ENCODE peak calls at places on chromosomes 6 and 20, in ten cellular contexts. One of them, this sample, is unnamed.

GRCh38 chr20:15100506-15101160 is 763.2 kb upstream of the FLRT3 start:
- DNase-seq in GM10248: no peak
- DNase-seq in CD4-positive, alpha-beta T cell: no peak
- DNase-seq in CD14-positive monocyte: no peak
- DNase-seq in osteoblast: no peak
- DNase-seq in colonic mucosa: no peak
- DNase-seq in BJ: no peak
- DNase-seq in transverse colon: no peak
- DNase-seq in RWPE1: peak; percentile 4
- DNase-seq in HCT116: no peak
- DNase-seq in this sample: no peak

GRCh38 chr6:38570750-38571149 is 69.0 kb downstream of the BTBD9 start:
- DNase-seq in osteoblast: no peak
- DNase-seq in CD14-positive monocyte: no peak
- DNase-seq in RWPE1: no peak
- DNase-seq in BJ: no peak
- DNase-seq in transverse colon: no peak
- DNase-seq in HCT116: no peak
- DNase-seq in GM10248: no peak
- DNase-seq in colonic mucosa: no peak
- DNase-seq in CD4-positive, alpha-beta T cell: no peak
- DNase-seq in this sample: no peak

GRCh38 chr6:131107166-131107565 is 28.1 kb upstream of the AKAP7 start:
- DNase-seq in GM10248: no peak
- DNase-seq in colonic mucosa: no peak
- DNase-seq in HCT116: no peak
- DNase-seq in CD14-positive monocyte: no peak
- DNase-seq in CD4-positive, alpha-beta T cell: no peak
- DNase-seq in RWPE1: no peak
- DNase-seq in BJ: peak; percentile 17
- DNase-seq in transverse colon: no peak
- DNase-seq in osteoblast: peak; percentile 58
- DNase-seq in this sample: peak; percentile 48

GRCh38 chr6:10269814-10270472 is 144.9 kb downstream of the TFAP2A start:
- DNase-seq in RWPE1: no peak
- DNase-seq in CD14-positive monocyte: no peak
- DNase-seq in osteoblast: no peak
- DNase-seq in CD4-positive, alpha-beta T cell: no peak
- DNase-seq in transverse colon: no peak
- DNase-seq in HCT116: no peak
- DNase-seq in GM10248: no peak
- DNase-seq in BJ: no peak
- DNase-seq in colonic mucosa: no peak
- DNase-seq in this sample: no peak

GRCh38 chr20:43725666-43726065 is 1.1 kb downstream of the GTSF1L start:
- DNase-seq in CD14-positive monocyte: no peak
- DNase-seq in transverse colon: no peak
- DNase-seq in colonic mucosa: no peak
- DNase-seq in CD4-positive, alpha-beta T cell: no peak
- DNase-seq in HCT116: no peak
- DNase-seq in RWPE1: no peak
- DNase-seq in BJ: no peak
- DNase-seq in osteoblast: no peak
- DNase-seq in GM10248: no peak
- DNase-seq in this sample: no peak

GRCh38 chr6:68572525-68572924 is 62.6 kb upstream of the ADGRB3 start:
- DNase-seq in transverse colon: no peak
- DNase-seq in BJ: no peak
- DNase-seq in RWPE1: peak; percentile 19
- DNase-seq in colonic mucosa: no peak
- DNase-seq in HCT116: no peak
- DNase-seq in CD4-positive, alpha-beta T cell: no peak
- DNase-seq in osteoblast: no peak
- DNase-seq in GM10248: peak; percentile 29
- DNase-seq in CD14-positive monocyte: no peak
- DNase-seq in this sample: no peak

GRCh38 chr6:63597142-63598000 is 25.1 kb downstream of the LOC128125822 start:
- DNase-seq in CD14-positive monocyte: no peak
- DNase-seq in CD4-positive, alpha-beta T cell: no peak
- DNase-seq in transverse colon: no peak
- DNase-seq in BJ: no peak
- DNase-seq in osteoblast: no peak
- DNase-seq in colonic mucosa: no peak
- DNase-seq in RWPE1: no peak
- DNase-seq in GM10248: no peak
- DNase-seq in HCT116: no peak
- DNase-seq in this sample: no peak

GRCh38 chr6:104949206-104949605 is 7.7 kb upstream of the LIN28B start:
- DNase-seq in osteoblast: no peak
- DNase-seq in HCT116: no peak
- DNase-seq in BJ: no peak
- DNase-seq in CD14-positive monocyte: no peak
- DNase-seq in RWPE1: no peak
- DNase-seq in CD4-positive, alpha-beta T cell: no peak
- DNase-seq in transverse colon: no peak
- DNase-seq in GM10248: no peak
- DNase-seq in colonic mucosa: no peak
- DNase-seq in this sample: no peak

GRCh38 chr6:105851181-105851580 is 235.0 kb upstream of the PRDM1 start:
- DNase-seq in osteoblast: peak; percentile 85
- DNase-seq in CD4-positive, alpha-beta T cell: no peak
- DNase-seq in colonic mucosa: no peak
- DNase-seq in BJ: peak; percentile 18
- DNase-seq in transverse colon: no peak
- DNase-seq in RWPE1: no peak
- DNase-seq in HCT116: no peak
- DNase-seq in GM10248: no peak
- DNase-seq in CD14-positive monocyte: no peak
- DNase-seq in this sample: peak; percentile 27

DNA sequence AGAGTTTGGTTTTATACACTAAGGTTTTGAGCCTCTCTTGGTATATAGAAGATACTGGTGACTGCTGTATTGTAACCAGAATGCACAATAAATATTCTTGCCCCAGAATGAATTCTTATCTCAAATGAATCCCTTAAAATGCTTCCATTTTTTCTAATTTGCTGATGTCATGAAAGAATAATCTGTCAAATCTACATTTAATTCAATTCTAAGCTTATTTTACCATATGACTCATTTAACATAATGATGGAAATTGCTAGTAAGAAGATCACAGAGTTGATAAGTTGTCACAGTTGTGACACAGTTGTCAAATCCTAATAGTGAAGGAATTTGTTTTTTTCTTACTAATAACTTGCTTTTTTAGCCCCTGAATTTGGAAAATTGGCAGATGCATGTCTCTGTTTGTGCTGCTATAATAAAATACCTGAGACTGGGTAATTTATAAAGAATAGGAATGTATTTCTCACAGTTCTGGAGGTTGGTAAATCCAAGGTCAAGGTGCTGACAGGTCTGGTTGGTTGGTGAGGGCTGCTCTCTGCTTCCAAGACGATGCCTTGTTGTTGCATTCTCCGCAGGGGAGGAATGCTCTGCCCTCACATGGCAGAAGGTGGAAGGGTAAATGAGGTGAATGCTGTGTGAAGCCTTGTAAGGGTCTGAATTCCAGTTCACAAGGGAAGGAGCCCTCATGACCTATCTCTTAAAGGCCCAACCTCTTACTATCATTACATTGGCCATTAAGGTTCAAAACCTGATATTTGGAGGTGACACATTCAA is 4.7 kb downstream of the ECT2L start:
- DNase-seq in colonic mucosa: no peak
- DNase-seq in HCT116: no peak
- DNase-seq in RWPE1: no peak
- DNase-seq in osteoblast: no peak
- DNase-seq in CD4-positive, alpha-beta T cell: no peak
- DNase-seq in transverse colon: no peak
- DNase-seq in CD14-positive monocyte: no peak
- DNase-seq in BJ: no peak
- DNase-seq in GM10248: no peak
- DNase-seq in this sample: no peak
- TF ChIP-seq CTCF in colonic mucosa: no peak
- TF ChIP-seq CTCF in HCT116: peak; percentile 9
- TF ChIP-seq CTCF in RWPE1: no peak
- TF ChIP-seq CTCF in osteoblast: no peak
- TF ChIP-seq CTCF in CD4-positive, alpha-beta T cell: no peak
- TF ChIP-seq CTCF in transverse colon: no peak
- TF ChIP-seq CTCF in CD14-positive monocyte: no peak
- TF ChIP-seq CTCF in BJ: no peak
- TF ChIP-seq CTCF in GM10248: no peak
- TF ChIP-seq CTCF in this sample: no peak

DNA sequence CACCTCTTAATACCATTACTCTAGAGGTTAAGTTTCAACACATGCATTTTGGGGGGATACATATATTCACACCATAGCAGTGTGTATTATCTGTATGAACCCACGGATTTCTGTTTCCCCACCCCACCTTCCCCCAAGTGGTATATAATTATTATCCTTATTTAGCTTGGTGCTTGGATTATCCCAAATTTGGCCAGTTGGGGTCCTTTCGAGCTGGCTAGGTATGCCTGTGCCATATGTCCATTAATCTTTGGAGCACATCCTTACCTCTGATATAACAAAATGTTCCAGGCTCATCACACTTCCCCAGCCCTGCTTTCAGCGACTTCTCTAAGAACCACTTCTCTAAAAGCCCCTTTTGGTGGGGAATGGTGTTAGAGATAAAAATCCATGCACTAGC is 118.7 kb upstream of the MLIP start:
- DNase-seq in osteoblast: no peak
- DNase-seq in colonic mucosa: no peak
- DNase-seq in CD14-positive monocyte: no peak
- DNase-seq in HCT116: no peak
- DNase-seq in GM10248: no peak
- DNase-seq in BJ: no peak
- DNase-seq in transverse colon: no peak
- DNase-seq in CD4-positive, alpha-beta T cell: no peak
- DNase-seq in RWPE1: no peak
- DNase-seq in this sample: no peak
- TF ChIP-seq CTCF in osteoblast: peak; percentile 9
- TF ChIP-seq CTCF in colonic mucosa: no peak
- TF ChIP-seq CTCF in CD14-positive monocyte: no peak
- TF ChIP-seq CTCF in HCT116: no peak
- TF ChIP-seq CTCF in GM10248: no peak
- TF ChIP-seq CTCF in BJ: no peak
- TF ChIP-seq CTCF in transverse colon: no peak
- TF ChIP-seq CTCF in CD4-positive, alpha-beta T cell: no peak
- TF ChIP-seq CTCF in RWPE1: no peak
- TF ChIP-seq CTCF in this sample: no peak

GRCh38 chr6:161354956-161355355 is 81.1 kb upstream of the AGPAT4 start:
- DNase-seq in BJ: no peak
- DNase-seq in HCT116: no peak
- DNase-seq in colonic mucosa: no peak
- DNase-seq in osteoblast: peak; percentile 55
- DNase-seq in CD14-positive monocyte: no peak
- DNase-seq in GM10248: no peak
- DNase-seq in CD4-positive, alpha-beta T cell: no peak
- DNase-seq in RWPE1: no peak
- DNase-seq in transverse colon: no peak
- DNase-seq in this sample: no peak

GRCh38 chr6:161355731-161356130 is 81.9 kb upstream of the AGPAT4 start:
- DNase-seq in osteoblast: peak; percentile 67
- DNase-seq in GM10248: no peak
- DNase-seq in RWPE1: no peak
- DNase-seq in CD4-positive, alpha-beta T cell: no peak
- DNase-seq in BJ: no peak
- DNase-seq in HCT116: no peak
- DNase-seq in colonic mucosa: no peak
- DNase-seq in CD14-positive monocyte: no peak
- DNase-seq in transverse colon: no peak
- DNase-seq in this sample: no peak

GRCh38 chr6:161354241-161354840 is 80.5 kb upstream of the AGPAT4 start:
- DNase-seq in RWPE1: no peak
- DNase-seq in transverse colon: no peak
- DNase-seq in HCT116: no peak
- DNase-seq in CD14-positive monocyte: no peak
- DNase-seq in CD4-positive, alpha-beta T cell: no peak
- DNase-seq in GM10248: no peak
- DNase-seq in osteoblast: no peak
- DNase-seq in colonic mucosa: no peak
- DNase-seq in BJ: no peak
- DNase-seq in this sample: no peak

GRCh38 chr6:161351855-161352254 is 78.0 kb upstream of the AGPAT4 start:
- DNase-seq in GM10248: no peak
- DNase-seq in osteoblast: no peak
- DNase-seq in colonic mucosa: no peak
- DNase-seq in HCT116: no peak
- DNase-seq in transverse colon: no peak
- DNase-seq in BJ: no peak
- DNase-seq in CD4-positive, alpha-beta T cell: no peak
- DNase-seq in CD14-positive monocyte: no peak
- DNase-seq in RWPE1: no peak
- DNase-seq in this sample: no peak

DNA sequence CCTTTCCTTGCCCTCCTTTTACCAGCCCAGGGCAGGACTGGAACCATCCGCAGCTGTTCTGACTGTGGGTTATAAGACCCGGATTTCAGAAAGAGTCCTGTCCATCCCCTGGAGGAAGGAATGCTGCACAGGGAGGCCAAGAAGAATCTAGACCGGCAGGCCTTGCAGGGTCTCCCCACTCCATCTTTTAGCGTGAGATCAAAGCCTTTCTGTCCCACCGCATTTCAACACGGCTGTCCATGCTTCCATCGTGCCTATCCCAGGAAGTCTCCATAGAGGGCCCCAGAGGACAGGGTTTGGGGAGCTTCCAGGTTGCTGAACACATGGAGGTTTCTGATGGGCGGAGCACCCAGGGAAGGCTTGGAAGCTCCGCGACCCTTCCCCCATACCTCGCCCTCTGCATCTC is 79.3 kb upstream of the AGPAT4 start:
- DNase-seq in RWPE1: no peak
- DNase-seq in osteoblast: no peak
- DNase-seq in CD14-positive monocyte: no peak
- DNase-seq in CD4-positive, alpha-beta T cell: no peak
- DNase-seq in transverse colon: no peak
- DNase-seq in BJ: no peak
- DNase-seq in colonic mucosa: no peak
- DNase-seq in GM10248: no peak
- DNase-seq in HCT116: peak; percentile 52
- DNase-seq in this sample: no peak
- TF ChIP-seq CTCF in RWPE1: no peak
- TF ChIP-seq CTCF in osteoblast: peak; percentile 32
- TF ChIP-seq CTCF in CD14-positive monocyte: peak; percentile 56
- TF ChIP-seq CTCF in CD4-positive, alpha-beta T cell: no peak
- TF ChIP-seq CTCF in transverse colon: no peak
- TF ChIP-seq CTCF in BJ: no peak
- TF ChIP-seq CTCF in colonic mucosa: no peak
- TF ChIP-seq CTCF in GM10248: no peak
- TF ChIP-seq CTCF in HCT116: no peak
- TF ChIP-seq CTCF in this sample: no peak

DNA sequence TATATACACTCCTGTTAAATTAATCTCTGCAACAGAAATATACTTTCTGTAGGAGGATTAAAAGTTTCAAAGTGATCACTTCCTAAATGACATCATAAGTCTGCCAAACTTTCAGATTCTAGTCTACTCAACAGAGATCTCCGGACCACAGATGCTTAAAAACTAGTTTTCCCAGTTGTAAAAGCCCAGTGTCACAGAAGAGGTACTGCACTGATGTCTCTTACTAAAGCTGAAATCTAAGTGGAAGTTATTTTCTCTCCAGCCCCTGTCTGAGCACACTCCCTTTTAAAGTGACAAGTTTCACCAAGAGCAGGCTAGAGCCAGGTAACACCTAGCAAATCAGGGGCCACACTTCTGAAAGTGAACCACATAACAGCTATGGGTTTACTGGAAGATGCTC is 71.6 kb upstream of the DST start:
- DNase-seq in CD14-positive monocyte: no peak
- DNase-seq in GM10248: no peak
- DNase-seq in BJ: no peak
- DNase-seq in HCT116: no peak
- DNase-seq in CD4-positive, alpha-beta T cell: no peak
- DNase-seq in osteoblast: no peak
- DNase-seq in colonic mucosa: no peak
- DNase-seq in transverse colon: no peak
- DNase-seq in RWPE1: no peak
- DNase-seq in this sample: no peak
- TF ChIP-seq CTCF in CD14-positive monocyte: no peak
- TF ChIP-seq CTCF in GM10248: no peak
- TF ChIP-seq CTCF in BJ: no peak
- TF ChIP-seq CTCF in HCT116: no peak
- TF ChIP-seq CTCF in CD4-positive, alpha-beta T cell: no peak
- TF ChIP-seq CTCF in osteoblast: no peak
- TF ChIP-seq CTCF in colonic mucosa: no peak
- TF ChIP-seq CTCF in transverse colon: no peak
- TF ChIP-seq CTCF in RWPE1: no peak
- TF ChIP-seq CTCF in this sample: no peak

This sample was measured in AG09309.